ENCODE peak calls at places on chromosome 17, in ten cellular contexts. One of them, this sample, is unnamed.

GRCh38 chr17:39223907-39224777 is 1.6 kb downstream of the STAC2 start:
- DNase-seq in suprapubic skin: no peak
- DNase-seq in lower leg skin: no peak
- DNase-seq in sigmoid colon: no peak
- DNase-seq in stomach: no peak
- DNase-seq in prostate gland: no peak
- DNase-seq in breast epithelium: no peak
- DNase-seq in heart left ventricle: no peak
- DNase-seq in IMR-90: no peak
- DNase-seq in gastrocnemius medialis: no peak
- DNase-seq in this sample: no peak

GRCh38 chr17:31597646-31598387 is 206.3 kb downstream of the RAB11FIP4 start:
- DNase-seq in gastrocnemius medialis: no peak
- DNase-seq in breast epithelium: no peak
- DNase-seq in sigmoid colon: no peak
- DNase-seq in prostate gland: no peak
- DNase-seq in IMR-90: no peak
- DNase-seq in suprapubic skin: peak; percentile 67
- DNase-seq in heart left ventricle: no peak
- DNase-seq in stomach: no peak
- DNase-seq in lower leg skin: no peak
- DNase-seq in this sample: no peak

GRCh38 chr17:78397681-78398101 is 19.2 kb downstream of the PGS1 start:
- DNase-seq in IMR-90: peak; percentile 40
- DNase-seq in suprapubic skin: no peak
- DNase-seq in sigmoid colon: no peak
- DNase-seq in gastrocnemius medialis: peak; percentile 68
- DNase-seq in heart left ventricle: peak; percentile 62
- DNase-seq in prostate gland: peak; percentile 48
- DNase-seq in breast epithelium: peak; percentile 82
- DNase-seq in lower leg skin: no peak
- DNase-seq in stomach: no peak
- DNase-seq in this sample: no peak

GRCh38 chr17:49913226-49914095 is 55.5 kb upstream of the DLX4 start:
- DNase-seq in lower leg skin: no peak
- DNase-seq in gastrocnemius medialis: no peak
- DNase-seq in heart left ventricle: no peak
- DNase-seq in IMR-90: peak; percentile 55
- DNase-seq in stomach: no peak
- DNase-seq in sigmoid colon: no peak
- DNase-seq in suprapubic skin: no peak
- DNase-seq in prostate gland: no peak
- DNase-seq in breast epithelium: no peak
- DNase-seq in this sample: no peak

GRCh38 chr17:16919663-16920627 is 52.0 kb downstream of the TNFRSF13B start:
- DNase-seq in stomach: peak; percentile 14
- DNase-seq in heart left ventricle: no peak
- DNase-seq in suprapubic skin: peak; percentile 65
- DNase-seq in prostate gland: no peak
- DNase-seq in sigmoid colon: no peak
- DNase-seq in breast epithelium: no peak
- DNase-seq in lower leg skin: no peak
- DNase-seq in IMR-90: no peak
- DNase-seq in gastrocnemius medialis: no peak
- DNase-seq in this sample: peak; percentile 34

GRCh38 chr17:62093188-62094155 is 28.4 kb upstream of the MED13 start:
- DNase-seq in sigmoid colon: no peak
- DNase-seq in gastrocnemius medialis: no peak
- DNase-seq in stomach: no peak
- DNase-seq in suprapubic skin: no peak
- DNase-seq in IMR-90: peak; percentile 95
- DNase-seq in prostate gland: no peak
- DNase-seq in breast epithelium: no peak
- DNase-seq in lower leg skin: no peak
- DNase-seq in heart left ventricle: no peak
- DNase-seq in this sample: no peak

GRCh38 chr17:51263001-51263400 is 2.7 kb downstream of the UTP18 start:
- DNase-seq in lower leg skin: no peak
- DNase-seq in IMR-90: peak; percentile 34
- DNase-seq in sigmoid colon: no peak
- DNase-seq in suprapubic skin: no peak
- DNase-seq in gastrocnemius medialis: no peak
- DNase-seq in breast epithelium: no peak
- DNase-seq in prostate gland: no peak
- DNase-seq in stomach: no peak
- DNase-seq in heart left ventricle: no peak
- DNase-seq in this sample: no peak

GRCh38 chr17:78316867-78317816 is 42.7 kb downstream of the SOCS3 start:
- DNase-seq in stomach: peak; percentile 65
- DNase-seq in heart left ventricle: no peak
- DNase-seq in IMR-90: peak; percentile 71
- DNase-seq in prostate gland: peak; percentile 25
- DNase-seq in sigmoid colon: no peak
- DNase-seq in gastrocnemius medialis: no peak
- DNase-seq in lower leg skin: no peak
- DNase-seq in suprapubic skin: no peak
- DNase-seq in breast epithelium: no peak
- DNase-seq in this sample: peak; percentile 75

GRCh38 chr17:43609613-43610385 is 51.9 kb downstream of the MEOX1 start:
- DNase-seq in prostate gland: no peak
- DNase-seq in breast epithelium: no peak
- DNase-seq in sigmoid colon: no peak
- DNase-seq in IMR-90: peak; percentile 26
- DNase-seq in gastrocnemius medialis: no peak
- DNase-seq in suprapubic skin: no peak
- DNase-seq in heart left ventricle: no peak
- DNase-seq in stomach: no peak
- DNase-seq in lower leg skin: no peak
- DNase-seq in this sample: no peak

GRCh38 chr17:57707892-57708291 is 37.2 kb downstream of the CCDC182 start:
- DNase-seq in stomach: no peak
- DNase-seq in sigmoid colon: no peak
- DNase-seq in IMR-90: peak; percentile 10
- DNase-seq in gastrocnemius medialis: peak; percentile 14
- DNase-seq in heart left ventricle: peak; percentile 48
- DNase-seq in lower leg skin: no peak
- DNase-seq in breast epithelium: no peak
- DNase-seq in suprapubic skin: no peak
- DNase-seq in prostate gland: no peak
- DNase-seq in this sample: no peak

GRCh38 chr17:57900991-57901743 is 51.3 kb upstream of the MRPS23 start:
- DNase-seq in suprapubic skin: no peak
- DNase-seq in heart left ventricle: no peak
- DNase-seq in stomach: peak; percentile 75
- DNase-seq in lower leg skin: peak; percentile 68
- DNase-seq in prostate gland: peak; percentile 95
- DNase-seq in IMR-90: no peak
- DNase-seq in gastrocnemius medialis: no peak
- DNase-seq in sigmoid colon: no peak
- DNase-seq in breast epithelium: peak; percentile 55
- DNase-seq in this sample: no peak

GRCh38 chr17:81538651-81539570 is 10.7 kb downstream of the FSCN2 start:
- DNase-seq in IMR-90: no peak
- DNase-seq in sigmoid colon: no peak
- DNase-seq in lower leg skin: no peak
- DNase-seq in suprapubic skin: no peak
- DNase-seq in gastrocnemius medialis: no peak
- DNase-seq in breast epithelium: no peak
- DNase-seq in heart left ventricle: no peak
- DNase-seq in stomach: no peak
- DNase-seq in prostate gland: no peak
- DNase-seq in this sample: no peak

GRCh38 chr17:81535480-81536298 is 7.5 kb downstream of the FSCN2 start:
- DNase-seq in lower leg skin: no peak
- DNase-seq in breast epithelium: no peak
- DNase-seq in prostate gland: no peak
- DNase-seq in heart left ventricle: no peak
- DNase-seq in suprapubic skin: no peak
- DNase-seq in sigmoid colon: no peak
- DNase-seq in IMR-90: no peak
- DNase-seq in stomach: no peak
- DNase-seq in gastrocnemius medialis: no peak
- DNase-seq in this sample: no peak

GRCh38 chr17:81537856-81538555 is 9.8 kb downstream of the FSCN2 start:
- DNase-seq in stomach: no peak
- DNase-seq in sigmoid colon: no peak
- DNase-seq in prostate gland: no peak
- DNase-seq in gastrocnemius medialis: peak; percentile 59
- DNase-seq in heart left ventricle: no peak
- DNase-seq in IMR-90: no peak
- DNase-seq in lower leg skin: no peak
- DNase-seq in breast epithelium: no peak
- DNase-seq in suprapubic skin: no peak
- DNase-seq in this sample: no peak

GRCh38 chr17:81536299-81537290 is 8.4 kb downstream of the FSCN2 start:
- DNase-seq in stomach: peak; percentile 59
- DNase-seq in IMR-90: peak; percentile 17
- DNase-seq in breast epithelium: no peak
- DNase-seq in prostate gland: no peak
- DNase-seq in suprapubic skin: no peak
- DNase-seq in sigmoid colon: no peak
- DNase-seq in lower leg skin: no peak
- DNase-seq in gastrocnemius medialis: no peak
- DNase-seq in heart left ventricle: no peak
- DNase-seq in this sample: peak; percentile 63

GRCh38 chr17:81537343-81537855 is 9.2 kb downstream of the FSCN2 start:
- DNase-seq in prostate gland: no peak
- DNase-seq in gastrocnemius medialis: no peak
- DNase-seq in heart left ventricle: no peak
- DNase-seq in stomach: peak; percentile 73
- DNase-seq in IMR-90: no peak
- DNase-seq in sigmoid colon: no peak
- DNase-seq in lower leg skin: no peak
- DNase-seq in breast epithelium: no peak
- DNase-seq in suprapubic skin: no peak
- DNase-seq in this sample: peak; percentile 77
- TF ChIP-seq CTCF in prostate gland: peak; percentile 23
- TF ChIP-seq CTCF in gastrocnemius medialis: peak; percentile 84
- TF ChIP-seq CTCF in heart left ventricle: peak; percentile 73
- TF ChIP-seq CTCF in stomach: peak; percentile 72
- TF ChIP-seq CTCF in IMR-90: peak; percentile 49
- TF ChIP-seq CTCF in sigmoid colon: peak; percentile 18
- TF ChIP-seq CTCF in lower leg skin: no peak
- TF ChIP-seq CTCF in breast epithelium: no peak
- TF ChIP-seq CTCF in suprapubic skin: peak; percentile 47
- TF ChIP-seq CTCF in this sample: peak; percentile 56

GRCh38 chr17:75238020-75238580 is 23.3 kb downstream of the GGA3 start:
- DNase-seq in gastrocnemius medialis: no peak
- DNase-seq in heart left ventricle: no peak
- DNase-seq in lower leg skin: no peak
- DNase-seq in suprapubic skin: no peak
- DNase-seq in breast epithelium: no peak
- DNase-seq in prostate gland: no peak
- DNase-seq in sigmoid colon: no peak
- DNase-seq in stomach: no peak
- DNase-seq in IMR-90: no peak
- DNase-seq in this sample: no peak

GRCh38 chr17:75239214-75239613 is 22.2 kb downstream of the GGA3 start:
- DNase-seq in prostate gland: no peak
- DNase-seq in stomach: no peak
- DNase-seq in heart left ventricle: no peak
- DNase-seq in IMR-90: no peak
- DNase-seq in gastrocnemius medialis: no peak
- DNase-seq in breast epithelium: no peak
- DNase-seq in lower leg skin: no peak
- DNase-seq in sigmoid colon: no peak
- DNase-seq in suprapubic skin: no peak
- DNase-seq in this sample: no peak

GRCh38 chr17:75238684-75239191 is 22.7 kb downstream of the GGA3 start:
- DNase-seq in sigmoid colon: no peak
- DNase-seq in lower leg skin: no peak
- DNase-seq in prostate gland: peak; percentile 44
- DNase-seq in gastrocnemius medialis: no peak
- DNase-seq in heart left ventricle: peak; percentile 49
- DNase-seq in stomach: peak; percentile 57
- DNase-seq in breast epithelium: no peak
- DNase-seq in IMR-90: peak; percentile 69
- DNase-seq in suprapubic skin: no peak
- DNase-seq in this sample: peak; percentile 79

GRCh38 chr17:75239778-75240393 is 21.5 kb downstream of the GGA3 start:
- DNase-seq in sigmoid colon: no peak
- DNase-seq in prostate gland: no peak
- DNase-seq in lower leg skin: no peak
- DNase-seq in suprapubic skin: no peak
- DNase-seq in gastrocnemius medialis: no peak
- DNase-seq in IMR-90: no peak
- DNase-seq in stomach: no peak
- DNase-seq in heart left ventricle: no peak
- DNase-seq in breast epithelium: no peak
- DNase-seq in this sample: no peak

GRCh38 chr17:75237100-75238014 is 24.0 kb downstream of the GGA3 start:
- DNase-seq in gastrocnemius medialis: peak; percentile 49
- DNase-seq in sigmoid colon: no peak
- DNase-seq in prostate gland: no peak
- DNase-seq in heart left ventricle: no peak
- DNase-seq in lower leg skin: no peak
- DNase-seq in suprapubic skin: no peak
- DNase-seq in IMR-90: no peak
- DNase-seq in stomach: no peak
- DNase-seq in breast epithelium: no peak
- DNase-seq in this sample: no peak
- TF ChIP-seq POLR2A in gastrocnemius medialis: no peak
- TF ChIP-seq POLR2A in sigmoid colon: no peak
- TF ChIP-seq POLR2A in prostate gland: no peak
- TF ChIP-seq POLR2A in heart left ventricle: no peak
- TF ChIP-seq POLR2A in lower leg skin: no peak
- TF ChIP-seq POLR2A in suprapubic skin: no peak
- TF ChIP-seq POLR2A in IMR-90: no peak
- TF ChIP-seq POLR2A in stomach: no peak
- TF ChIP-seq POLR2A in breast epithelium: no peak
- TF ChIP-seq POLR2A in this sample: no peak

GRCh38 chr17:72891627-72892026 is 200.9 kb downstream of the SLC39A11 start:
- DNase-seq in stomach: no peak
- DNase-seq in breast epithelium: no peak
- DNase-seq in sigmoid colon: no peak
- DNase-seq in gastrocnemius medialis: no peak
- DNase-seq in lower leg skin: no peak
- DNase-seq in IMR-90: no peak
- DNase-seq in prostate gland: no peak
- DNase-seq in heart left ventricle: no peak
- DNase-seq in suprapubic skin: no peak
- DNase-seq in this sample: no peak
- TF ChIP-seq CTCF in stomach: no peak
- TF ChIP-seq CTCF in breast epithelium: no peak
- TF ChIP-seq CTCF in sigmoid colon: no peak
- TF ChIP-seq CTCF in gastrocnemius medialis: no peak
- TF ChIP-seq CTCF in lower leg skin: no peak
- TF ChIP-seq CTCF in IMR-90: no peak
- TF ChIP-seq CTCF in prostate gland: no peak
- TF ChIP-seq CTCF in heart left ventricle: no peak
- TF ChIP-seq CTCF in suprapubic skin: no peak
- TF ChIP-seq CTCF in this sample: no peak

DNA sequence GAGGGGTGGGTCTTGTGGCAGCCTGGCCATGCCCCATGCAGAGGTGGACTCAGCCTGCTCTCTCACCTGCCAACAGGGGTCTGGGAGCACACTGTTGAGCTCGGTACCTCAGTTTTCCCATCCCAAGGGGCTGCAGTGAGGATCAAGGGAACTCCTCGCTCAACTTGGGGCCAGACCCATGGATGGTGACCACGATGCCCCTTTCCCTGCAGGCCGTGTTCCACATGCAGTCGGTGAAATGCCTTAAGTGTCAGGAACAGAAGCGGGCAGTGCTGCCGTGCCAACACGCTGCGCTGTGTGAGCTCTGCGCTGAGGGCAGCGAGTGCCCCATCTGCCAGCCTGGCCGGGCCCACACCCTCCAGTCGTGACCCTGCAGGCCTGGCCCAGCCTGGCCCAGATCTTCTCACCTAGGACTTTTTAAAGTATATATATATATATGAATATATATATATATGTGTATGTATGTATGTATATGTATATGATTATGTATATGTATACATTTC is 20.1 kb downstream of the UNC13D start:
- DNase-seq in sigmoid colon: no peak
- DNase-seq in lower leg skin: no peak
- DNase-seq in prostate gland: no peak
- DNase-seq in suprapubic skin: no peak
- DNase-seq in heart left ventricle: no peak
- DNase-seq in breast epithelium: no peak
- DNase-seq in IMR-90: no peak
- DNase-seq in gastrocnemius medialis: no peak
- DNase-seq in stomach: no peak
- DNase-seq in this sample: no peak
- TF ChIP-seq POLR2A in sigmoid colon: no peak
- TF ChIP-seq POLR2A in lower leg skin: no peak
- TF ChIP-seq POLR2A in prostate gland: no peak
- TF ChIP-seq POLR2A in suprapubic skin: no peak
- TF ChIP-seq POLR2A in heart left ventricle: no peak
- TF ChIP-seq POLR2A in breast epithelium: no peak
- TF ChIP-seq POLR2A in IMR-90: no peak
- TF ChIP-seq POLR2A in gastrocnemius medialis: no peak
- TF ChIP-seq POLR2A in stomach: no peak
- TF ChIP-seq POLR2A in this sample: no peak

This sample was measured in Peyer's patch.